ENCODE peak calls at places on chromosomes 12 and 14, in four cellular contexts. One of them, this sample, is unnamed.
A peak's percentile ranks its signal among the peaks of the same experiment; 100 is the strongest.

GRCh38 chr12:124551268-124552144 is 15.9 kb downstream of the NCOR2 start:
- DNase-seq in cardiac fibroblast: no peak
- DNase-seq in lower leg skin: peak; percentile 76
- DNase-seq in NCI-H510A: peak; percentile 54
- DNase-seq in this sample: no peak

GRCh38 chr12:92886131-92886530 is 43.0 kb downstream of the EEA1 start:
- DNase-seq in cardiac fibroblast: peak; percentile 12
- DNase-seq in lower leg skin: no peak
- DNase-seq in NCI-H510A: no peak
- DNase-seq in this sample: peak; percentile 14

GRCh38 chr14:50222061-50222613 is 9.2 kb downstream of the SOS2 start:
- DNase-seq in cardiac fibroblast: no peak
- DNase-seq in lower leg skin: no peak
- DNase-seq in NCI-H510A: no peak
- DNase-seq in this sample: no peak

GRCh38 chr12:79689477-79690155 is 1.1 kb downstream of the PAWR start:
- DNase-seq in cardiac fibroblast: peak; percentile 60
- DNase-seq in lower leg skin: peak; percentile 56
- DNase-seq in NCI-H510A: peak; percentile 61
- DNase-seq in this sample: peak; percentile 63

GRCh38 chr12:2250797-2251196 is 198.0 kb downstream of the CACNA1C start:
- DNase-seq in cardiac fibroblast: peak; percentile 34
- DNase-seq in lower leg skin: peak; percentile 31
- DNase-seq in NCI-H510A: no peak
- DNase-seq in this sample: no peak

GRCh38 chr12:131831021-131831571 is 2.9 kb downstream of the MMP17 start:
- DNase-seq in cardiac fibroblast: peak; percentile 14
- DNase-seq in lower leg skin: no peak
- DNase-seq in NCI-H510A: peak; percentile 50
- DNase-seq in this sample: peak; percentile 22

GRCh38 chr12:7837366-7837765 is 35.3 kb downstream of the SLC2A14 start:
- DNase-seq in cardiac fibroblast: no peak
- DNase-seq in lower leg skin: no peak
- DNase-seq in NCI-H510A: no peak
- DNase-seq in this sample: no peak

GRCh38 chr12:122894173-122895121 is 1.5 kb downstream of the VPS37B start:
- DNase-seq in cardiac fibroblast: no peak
- DNase-seq in lower leg skin: no peak
- DNase-seq in NCI-H510A: no peak
- DNase-seq in this sample: no peak

GRCh38 chr12:32839828-32840227 is 56.7 kb downstream of the PKP2 start:
- DNase-seq in cardiac fibroblast: no peak
- DNase-seq in lower leg skin: no peak
- DNase-seq in NCI-H510A: no peak
- DNase-seq in this sample: no peak